ENCODE peak calls at places on chromosomes 12 and 14, in ten cellular contexts. D, U, K, N, O, C, B, R, Q and F are unnamed samples.

GRCh38 chr14:102229739-102230092 is 75.2 kb downstream of the MOK start:
- DNase-seq in O (no peak), K (no peak), N (no peak), D (no peak), U (no peak), C (no peak), Q (no peak), R (no peak), B (no peak), F (no peak)

GRCh38 chr12:59046763-59047534 is 126.6 kb upstream of the LRIG3 start:
- DNase-seq in N (no peak), K (no peak), Q (no peak), U (no peak), D (peak; percentile 78), C (no peak), O (no peak), B (no peak), R (no peak), F (no peak)

GRCh38 chr14:26598081-26598671 is 343 bp upstream of the NOVA1 start:
- DNase-seq in C (no peak), N (peak; percentile 82), U (peak; percentile 98), K (peak; percentile 57), O (no peak), Q (peak; percentile 38), R (no peak), B (peak; percentile 95), D (no peak), F (peak; percentile 85)

GRCh38 chr12:50788562-50788961 is 24.7 kb downstream of the ATF1 start:
- DNase-seq in Q (peak; percentile 82), D (peak; percentile 87), K (no peak), B (no peak), C (no peak), U (peak; percentile 54), O (no peak), R (no peak), N (no peak), F (no peak)

GRCh38 chr12:89663577-89664357 is 44.9 kb downstream of the ATP2B1 start:
- DNase-seq in U (peak; percentile 13), R (no peak), C (no peak), K (no peak), O (no peak), B (no peak), D (peak; percentile 31), N (no peak), Q (peak; percentile 59), F (peak; percentile 10)

GRCh38 chr12:25958254-25959068 is at the start of gene RASSF8:
- DNase-seq in C (no peak), D (peak; percentile 72), O (no peak), R (peak; percentile 3), Q (peak; percentile 76), U (peak; percentile 79), N (peak; percentile 57), K (peak; percentile 69), B (peak; percentile 86), F (peak; percentile 86)

GRCh38 chr14:105865904-105866840 is 339.8 kb downstream of the TMEM121 start:
- DNase-seq in U (no peak), N (peak; percentile 38), R (no peak), K (peak; percentile 23), O (no peak), Q (no peak), D (no peak), B (no peak), C (no peak), F (no peak)

GRCh38 chr12:89893972-89894706 is 185.5 kb upstream of the ATP2B1 start:
- DNase-seq in O (no peak), D (peak; percentile 42), Q (no peak), N (no peak), U (peak; percentile 59), B (no peak), R (no peak), K (no peak), C (no peak), F (no peak)

GRCh38 chr12:132206093-132206434 is 61.8 kb downstream of the NOC4L start:
- DNase-seq in R (no peak), Q (no peak), U (no peak), O (no peak), B (no peak), C (no peak), N (no peak), D (no peak), K (no peak), F (no peak)

GRCh38 chr14:39499514-39499913 is 67.3 kb upstream of the FBXO33 start:
- DNase-seq in K (no peak), R (no peak), B (no peak), C (no peak), O (no peak), N (no peak), U (no peak), D (no peak), Q (no peak), F (no peak)

GRCh38 chr14:99141236-99141635 is 130.8 kb downstream of the BCL11B start:
- DNase-seq in O (no peak), K (no peak), R (no peak), C (no peak), U (no peak), B (no peak), Q (no peak), N (no peak), D (no peak), F (no peak)